ENCODE peak calls at places on chromosomes 12 and 14, in six cellular contexts. Q is activated naive CD4-positive, alpha-beta T cell; O is stimulated activated CD8-positive, alpha-beta memory T cell treated with anti-CD3 and anti-CD28 coated beads, Interleukin-2, amount 100 ng/mL, for 48 hours; Y is effector memory CD8-positive, alpha-beta T cell; N is cardiac fibroblast; E is uterus. J is an unnamed sample.

GRCh38 chr12:15528666-15529065 is 206.4 kb downstream of the PTPRO start:
- DNase-seq in Q (no peak), O (no peak), Y (no peak), N (no peak), E (no peak), J (no peak)

GRCh38 chr14:61444215-61444768 is 122.9 kb downstream of the PRKCH start:
- DNase-seq in Q (no peak), O (peak), Y (peak), N (no peak), E (no peak), J (peak)

GRCh38 chr14:22650960-22651521 is 6.9 kb upstream of the OR6J1 start:
- DNase-seq in Q (no peak), O (no peak), Y (no peak), N (no peak), E (no peak), J (no peak)

GRCh38 chr14:21768116-21768874 is 94.7 kb upstream of the OR4E1 start:
- DNase-seq in Q (no peak), O (no peak), Y (peak), N (peak), E (no peak), J (no peak)

GRCh38 chr12:47739959-47740358 is 14.7 kb upstream of the ENDOU start:
- DNase-seq in Q (no peak), O (no peak), Y (no peak), N (no peak), E (no peak), J (no peak)

GRCh38 chr12:69682136-69682755 is 16.9 kb downstream of the BEST3 start:
- DNase-seq in Q (no peak), O (no peak), Y (no peak), N (no peak), E (no peak), J (no peak)

GRCh38 chr12:130266751-130267150 is 70.9 kb upstream of the PIWIL1 start:
- DNase-seq in Q (no peak), O (no peak), Y (no peak), N (no peak), E (no peak), J (no peak)

GRCh38 chr12:47852096-47852571 is 32.4 kb upstream of the HDAC7 start:
- DNase-seq in Q (no peak), O (no peak), Y (no peak), N (no peak), E (no peak), J (no peak)

J was measured in activated T-helper 1 cell treated with anti-CD3 and anti-CD28 coated beads, Interleukin-2, amount 50 U/mL, for 16 hours.